ENCODE peak calls at places on chromosome 21, in four cellular contexts. L is fibroblast of gingiva; Q is activated naive CD4-positive, alpha-beta T cell treated with Interleukin-2 at 50 U/mL for 16 hours; J is substantia nigra. C is an unnamed sample.

GRCh38 chr21:42376338-42376982 is 10.1 kb upstream of the TFF1 start:
- DNase-seq in L (no peak), Q (no peak), J (no peak), C (no peak)

GRCh38 chr21:45033791-45034555 is 40.4 kb upstream of the ADARB1 start:
- DNase-seq in L (peak), Q (no peak), J (no peak), C (peak)

GRCh38 chr21:34078915-34079314 is 5.5 kb downstream of the MRPS6 start:
- DNase-seq in L (no peak), Q (peak), J (no peak), C (no peak)

GRCh38 chr21:41966341-41966833 is 12.6 kb upstream of the C2CD2 start:
- DNase-seq in L (no peak), Q (no peak), J (no peak), C (no peak)

GRCh38 chr21:38879912-38880577 is 74.3 kb downstream of the ETS2 start:
- DNase-seq in L (no peak), Q (no peak), J (no peak), C (no peak)

GRCh38 chr21:34545079-34545884 is 33.3 kb upstream of the KCNE1 start:
- DNase-seq in L (peak), Q (no peak), J (peak), C (no peak)

GRCh38 chr21:44351535-44352252 is 1.7 kb upstream of the TRPM2 start:
- DNase-seq in L (no peak), Q (no peak), J (no peak), C (no peak)

GRCh38 chr21:31326478-31327247 is 17.4 kb downstream of the TIAM1 start:
- DNase-seq in L (no peak), Q (peak), J (no peak), C (no peak)

GRCh38 chr21:15063821-15064575 is 802 bp downstream of the NRIP1 start:
- DNase-seq in L (peak), Q (no peak), J (peak), C (peak)

GRCh38 chr21:42833859-42834729 is 45.2 kb downstream of the WDR4 start:
- DNase-seq in L (no peak), Q (no peak), J (no peak), C (no peak)

GRCh38 chr21:34364921-34365320 is 1.1 kb downstream of the KCNE2 start:
- DNase-seq in L (no peak), Q (no peak), J (no peak), C (no peak)

GRCh38 chr21:44509539-44509938 is 30.5 kb downstream of the KRTAP10-1 start:
- DNase-seq in L (no peak), Q (no peak), J (no peak), C (peak)

GRCh38 chr21:43274946-43275310 is 106.1 kb downstream of the CRYAA start:
- DNase-seq in L (no peak), Q (no peak), J (no peak), C (no peak)

GRCh38 chr21:28540514-28540913 is 452.2 kb downstream of the LTN1 start:
- DNase-seq in L (no peak), Q (no peak), J (no peak), C (no peak)

GRCh38 chr21:40128891-40129290 is 261.7 kb downstream of the PCP4 start:
- DNase-seq in L (no peak), Q (no peak), J (no peak), C (no peak)

GRCh38 chr21:25925936-25926335 is 191.2 kb downstream of the GABPA start:
- DNase-seq in L (no peak), Q (no peak), J (no peak), C (no peak)

GRCh38 chr21:29208666-29209059 is 78.2 kb downstream of the MAP3K7CL start:
- DNase-seq in L (peak), Q (no peak), J (no peak), C (no peak)

GRCh38 chr21:44286716-44287632 is 1.3 kb downstream of the AIRE start:
- DNase-seq in L (no peak), Q (no peak), J (no peak), C (no peak)

GRCh38 chr21:41712201-41712600 is 54.7 kb downstream of the RIPK4 start:
- DNase-seq in L (no peak), Q (no peak), J (no peak), C (no peak)

GRCh38 chr21:34635307-34635706 is 20.4 kb upstream of the RCAN1 start:
- DNase-seq in L (no peak), Q (peak), J (no peak), C (no peak)

GRCh38 chr21:20882462-20883415 is 115.5 kb upstream of the NCAM2 start:
- DNase-seq in L (peak), Q (no peak), J (no peak), C (no peak)

GRCh38 chr21:45865106-45865835 is 116.3 kb upstream of the COL6A1 start:
- DNase-seq in L (peak), Q (no peak), J (no peak), C (no peak)

GRCh38 chr21:18522181-18522771 is 118.7 kb upstream of the TMPRSS15 start:
- DNase-seq in L (no peak), Q (no peak), J (no peak), C (no peak)

GRCh38 chr21:46058339-46059145 is 39.4 kb upstream of the COL6A2 start:
- DNase-seq in L (no peak), Q (no peak), J (no peak), C (no peak)

GRCh38 chr21:46289655-46290178 is 3.6 kb downstream of the YBEY start:
- DNase-seq in L (peak), Q (no peak), J (no peak), C (no peak)

GRCh38 chr21:36080386-36080785 is 10.6 kb downstream of the CBR1 start:
- DNase-seq in L (no peak), Q (no peak), J (no peak), C (no peak)

GRCh38 chr21:37373539-37373938 is 7.0 kb downstream of the DYRK1A start:
- DNase-seq in L (no peak), Q (no peak), J (no peak), C (no peak)

GRCh38 chr21:35587841-35588390 is 472.4 kb downstream of the SETD4 start:
- DNase-seq in L (no peak), Q (no peak), J (no peak), C (no peak)

C was measured in gastrocnemius medialis.